ENCODE peak calls at places on chromosomes 16 and 17, in seven cellular contexts. E is IMR-90, G is mesendoderm, D is neuronal stem cell, I is mesenchymal stem cell, R is H9, J is H1. S is an unnamed sample.

GRCh38 chr17:78826836-78827509 is 13.6 kb downstream of the USP36 start:
- DNase-seq in E (no peak), G (no peak), D (no peak), I (no peak), R (no peak), J (no peak), S (peak; percentile 68)

GRCh38 chr16:56713794-56714193 is 16.1 kb upstream of the NUP93 start:
- DNase-seq in E (no peak), G (no peak), D (no peak), I (no peak), R (no peak), J (no peak), S (no peak)

GRCh38 chr17:61179316-61179715 is 220.3 kb upstream of the TBX2 start:
- DNase-seq in E (no peak), G (no peak), D (peak; percentile 54), I (no peak), R (no peak), J (no peak), S (no peak)

GRCh38 chr17:4672055-4672630 is 30.7 kb upstream of the ALOX15 start:
- DNase-seq in E (no peak), G (no peak), D (no peak), I (no peak), R (no peak), J (no peak), S (no peak)

GRCh38 chr17:38598536-38598935 is 7.2 kb downstream of the SRCIN1 start:
- DNase-seq in E (peak; percentile 57), G (peak; percentile 98), D (peak; percentile 87), I (peak; percentile 65), R (peak; percentile 99), J (peak; percentile 88), S (peak; percentile 76)

GRCh38 chr16:66947302-66948033 is 12.2 kb downstream of the CES2 start:
- DNase-seq in E (peak; percentile 82), G (peak; percentile 86), D (peak; percentile 64), I (peak; percentile 89), R (peak; percentile 82), J (peak; percentile 59), S (peak; percentile 58)

GRCh38 chr17:72700226-72700625 is 392.3 kb downstream of the SLC39A11 start:
- DNase-seq in E (no peak), G (no peak), D (no peak), I (no peak), R (no peak), J (no peak), S (no peak)

GRCh38 chr16:4945560-4946502 is 8.9 kb upstream of the PPL start:
- DNase-seq in E (no peak), G (no peak), D (no peak), I (peak; percentile 62), R (no peak), J (no peak), S (peak; percentile 62)

GRCh38 chr16:73058616-73059409 is 10.9 kb upstream of the ZFHX3 start:
- DNase-seq in E (peak; percentile 43), G (peak; percentile 72), D (peak; percentile 77), I (peak; percentile 60), R (no peak), J (no peak), S (no peak)

GRCh38 chr16:22624038-22624656 is 113.5 kb downstream of the NPIPB5 start:
- DNase-seq in E (no peak), G (no peak), D (no peak), I (no peak), R (no peak), J (no peak), S (no peak)

GRCh38 chr16:22623351-22623781 is 112.7 kb downstream of the NPIPB5 start:
- DNase-seq in E (no peak), G (no peak), D (no peak), I (peak; percentile 75), R (no peak), J (no peak), S (peak; percentile 73)

GRCh38 chr16:22624759-22625533 is 114.3 kb downstream of the NPIPB5 start:
- DNase-seq in E (no peak), G (no peak), D (no peak), I (no peak), R (no peak), J (no peak), S (no peak)

GRCh38 chr16:22627043-22627442 is 116.4 kb downstream of the NPIPB5 start:
- DNase-seq in E (no peak), G (no peak), D (no peak), I (no peak), R (no peak), J (no peak), S (no peak)

DNA sequence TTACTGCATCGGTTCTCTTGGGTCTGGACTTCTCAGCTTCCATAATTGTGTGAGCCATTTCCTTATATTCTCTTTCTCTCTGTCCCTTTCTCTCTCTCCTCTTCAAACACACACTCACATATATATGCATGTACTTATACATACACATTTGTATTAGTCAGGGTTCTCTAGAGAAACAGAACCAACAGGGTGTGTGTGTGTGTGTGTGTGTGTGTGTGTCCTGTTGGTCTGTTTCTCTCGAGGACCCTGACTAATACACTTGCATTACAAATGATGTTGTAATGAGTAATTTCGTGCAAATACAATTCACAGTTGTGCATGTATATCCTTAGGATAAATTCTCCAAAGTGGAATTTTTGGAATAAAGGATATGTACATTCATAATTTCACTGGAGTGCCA is 115.3 kb downstream of the NPIPB5 start:
- DNase-seq in E (no peak), G (no peak), D (no peak), I (peak; percentile 10), R (no peak), J (no peak), S (no peak)
- H3K18ac ChIP-seq in E (no peak overlapping the region), G (no peak overlapping the region), D (no peak overlapping the region), I (no peak overlapping the region), R (no peak overlapping the region), J (no peak overlapping the region), S (no peak overlapping the region)

GRCh38 chr17:29627951-29628350 is 5.2 kb upstream of the CORO6 start:
- DNase-seq in E (no peak), G (no peak), D (no peak), I (no peak), R (no peak), J (no peak), S (no peak)
- H3K18ac ChIP-seq in E (no peak overlapping the region), G (no peak overlapping the region), D (no peak overlapping the region), I (no peak overlapping the region), R (no peak overlapping the region), J (no peak overlapping the region), S (no peak overlapping the region)

GRCh38 chr16:49899991-49900690 is 44.2 kb upstream of the ZNF423 start:
- DNase-seq in E (no peak), G (no peak), D (no peak), I (no peak), R (no peak), J (no peak), S (no peak)
- H3K18ac ChIP-seq in E (no peak overlapping the region), G (no peak overlapping the region), D (no peak overlapping the region), I (no peak overlapping the region), R (no peak overlapping the region), J (no peak overlapping the region), S (no peak overlapping the region)

GRCh38 chr16:86802013-86802412 is 223.7 kb downstream of the FOXL1 start:
- DNase-seq in E (no peak), G (no peak), D (no peak), I (no peak), R (no peak), J (no peak), S (no peak)

GRCh38 chr16:86797700-86798099 is 219.4 kb downstream of the FOXL1 start:
- DNase-seq in E (no peak), G (no peak), D (no peak), I (no peak), R (no peak), J (no peak), S (no peak)

GRCh38 chr16:86798247-86799041 is 220.1 kb downstream of the FOXL1 start:
- DNase-seq in E (no peak), G (no peak), D (no peak), I (no peak), R (no peak), J (no peak), S (no peak)

GRCh38 chr16:86800914-86801313 is 222.6 kb downstream of the FOXL1 start:
- DNase-seq in E (no peak), G (peak; percentile 72), D (no peak), I (no peak), R (no peak), J (peak; percentile 38), S (no peak)

GRCh38 chr16:86799367-86799766 is 221.0 kb downstream of the FOXL1 start:
- DNase-seq in E (no peak), G (no peak), D (no peak), I (no peak), R (no peak), J (no peak), S (no peak)
- H3K18ac ChIP-seq in E (no peak overlapping the region), G (no peak overlapping the region), D (no peak overlapping the region), I (no peak overlapping the region), R (no peak overlapping the region), J (no peak overlapping the region), S (no peak overlapping the region)

GRCh38 chr17:64499805-64500486 is 3.1 kb upstream of the POLG2 start:
- DNase-seq in E (peak; percentile 60), G (no peak), D (no peak), I (peak; percentile 36), R (no peak), J (no peak), S (peak; percentile 82)

GRCh38 chr17:64500487-64500859 is 3.6 kb upstream of the POLG2 start:
- DNase-seq in E (no peak), G (no peak), D (no peak), I (no peak), R (no peak), J (no peak), S (no peak)

GRCh38 chr17:64497565-64498035 is 746 bp upstream of the POLG2 start:
- DNase-seq in E (no peak), G (no peak), D (no peak), I (no peak), R (no peak), J (no peak), S (no peak)

GRCh38 chr17:64496786-64497564 is at the start of gene POLG2:
- DNase-seq in E (peak; percentile 91), G (peak; percentile 97), D (peak; percentile 88), I (peak; percentile 95), R (peak; percentile 97), J (peak; percentile 73), S (peak; percentile 97)

DNA sequence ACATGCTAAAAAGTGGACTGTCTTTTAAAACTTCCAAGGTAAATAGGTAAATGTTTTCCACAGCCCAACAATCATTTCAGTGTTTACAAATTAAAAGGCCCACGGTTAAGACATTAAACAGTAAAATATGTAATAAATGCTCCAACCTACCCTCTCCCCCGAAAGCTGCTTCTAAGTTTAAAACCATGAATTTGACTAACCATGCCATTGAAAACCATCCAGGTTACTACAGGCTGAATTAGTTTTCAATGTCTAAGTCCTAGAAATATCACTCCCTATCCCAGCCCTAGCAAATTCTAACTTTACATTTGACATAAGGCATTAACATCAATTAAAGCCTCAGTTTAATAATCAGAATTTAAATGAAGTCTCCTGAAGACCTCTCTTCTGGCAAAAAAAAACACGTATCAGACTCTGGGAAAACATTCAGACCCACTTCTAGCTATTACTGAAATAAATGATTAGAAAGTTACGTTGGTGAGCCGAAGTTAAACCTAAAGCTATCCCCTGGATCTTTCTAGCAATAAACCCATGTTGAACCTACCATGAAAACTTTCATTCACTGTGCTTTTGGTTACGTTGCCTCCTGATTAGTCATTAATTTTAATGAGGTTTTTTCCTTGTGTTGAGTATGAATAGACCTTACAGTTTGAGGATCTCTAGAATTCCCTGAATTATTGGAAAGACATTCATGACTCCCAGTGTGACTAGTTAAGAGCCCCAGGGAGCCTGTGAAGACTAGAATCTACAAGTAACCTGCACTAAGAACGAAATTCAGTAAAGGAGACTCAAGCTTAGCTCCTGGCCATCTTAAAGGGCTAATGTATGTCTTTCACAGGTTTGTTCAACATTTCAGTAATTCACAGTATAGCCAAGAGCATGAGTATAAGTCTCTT is 1.7 kb upstream of the POLG2 start:
- DNase-seq in E (no peak), G (no peak), D (no peak), I (peak; percentile 44), R (no peak), J (no peak), S (no peak)
- H3K18ac ChIP-seq in E (no peak overlapping the region), G (no peak overlapping the region), D (no peak overlapping the region), I (no peak overlapping the region), R (no peak overlapping the region), J (no peak overlapping the region), S (no peak overlapping the region)

S was measured in trophoblast cell.